ENCODE peak calls at places on chromosomes 7 and 10, in six cellular contexts. O is heart right ventricle; L is AG09319; I is CD4-positive, alpha-beta T cell; S is mesothelial cell of epicardium; R is AG04450. U is an unnamed sample.

GRCh38 chr10:32413513-32413912 is 32.4 kb upstream of the CCDC7 start:
- DNase-seq in O (no peak), I (peak; percentile 0), S (no peak), L (peak; percentile 16), R (peak; percentile 55), U (no peak)

GRCh38 chr7:1862560-1862959 is 192.5 kb downstream of the ELFN1 start:
- DNase-seq in I (no peak), R (no peak), S (no peak), L (no peak), O (no peak), U (no peak)

GRCh38 chr7:34620425-34620824 is 37.6 kb upstream of the NPSR1 start:
- DNase-seq in R (no peak), O (no peak), L (no peak), S (no peak), I (no peak), U (no peak)

GRCh38 chr7:157409149-157409752 is 72.4 kb downstream of the DNAJB6 start:
- DNase-seq in I (no peak), S (no peak), O (peak; percentile 2), L (no peak), R (no peak), U (no peak)

GRCh38 chr10:116849271-116850057 is at the start of gene ENO4:
- DNase-seq in O (peak; percentile 68), R (peak; percentile 51), S (peak; percentile 84), I (no peak), L (peak; percentile 35), U (peak; percentile 77)

GRCh38 chr10:44952779-44953231 is 6.8 kb upstream of the RASSF4 start:
- DNase-seq in L (no peak), I (no peak), O (no peak), R (no peak), S (no peak), U (no peak)

GRCh38 chr7:77498659-77499379 is 38.3 kb upstream of the PTPN12 start:
- DNase-seq in S (no peak), R (no peak), O (no peak), L (no peak), I (no peak), U (no peak)

GRCh38 chr10:70564901-70565351 is 37.6 kb downstream of the PRF1 start:
- DNase-seq in S (no peak), I (no peak), O (no peak), L (no peak), R (no peak), U (no peak)

GRCh38 chr7:116588641-116589594 is 64.1 kb downstream of the CAV1 start:
- DNase-seq in I (no peak), R (no peak), L (no peak), O (no peak), S (no peak), U (no peak)

GRCh38 chr10:5611899-5612680 is 54.3 kb downstream of the ASB13 start:
- DNase-seq in L (no peak), S (no peak), I (no peak), O (no peak), R (no peak), U (no peak)

GRCh38 chr7:12770227-12770975 is 83.0 kb downstream of the ARL4A start:
- DNase-seq in S (no peak), O (no peak), L (no peak), I (no peak), R (no peak), U (no peak)

GRCh38 chr10:127299956-127300689 is 103.7 kb upstream of the INSYN2A start:
- DNase-seq in R (no peak), S (no peak), I (no peak), O (no peak), L (no peak), U (no peak)

GRCh38 chr7:1176891-1177373 is 16.9 kb upstream of the ZFAND2A start:
- DNase-seq in L (no peak), I (peak; percentile 51), S (no peak), O (peak; percentile 69), R (no peak), U (peak; percentile 45)

GRCh38 chr7:28032738-28033380 is 147.7 kb downstream of the JAZF1 start:
- DNase-seq in I (no peak), L (no peak), O (no peak), S (no peak), R (no peak), U (no peak)

GRCh38 chr10:110081914-110082313 is 74.1 kb downstream of the ADD3 start:
- DNase-seq in L (no peak), R (no peak), O (peak; percentile 19), S (no peak), I (no peak), U (no peak)

GRCh38 chr10:92691591-92692084 is 1.9 kb downstream of the HHEX start:
- DNase-seq in O (peak; percentile 58), L (no peak), R (no peak), S (no peak), I (no peak), U (peak; percentile 13)

GRCh38 chr10:67815571-67816059 is 22.4 kb downstream of the DNAJC12 start:
- DNase-seq in S (no peak), L (no peak), R (no peak), I (no peak), O (no peak), U (no peak)

GRCh38 chr7:31493714-31494181 is 20.1 kb upstream of the ITPRID1 start:
- DNase-seq in R (no peak), S (no peak), L (no peak), I (no peak), O (no peak), U (no peak)

GRCh38 chr7:47474937-47475879 is 106.7 kb downstream of the TNS3 start:
- DNase-seq in R (peak; percentile 81), L (peak; percentile 89), S (no peak), O (peak; percentile 81), I (no peak), U (peak; percentile 39)

GRCh38 chr10:28677889-28678686 is 767 bp downstream of the BAMBI start:
- DNase-seq in S (no peak), R (no peak), I (peak; percentile 7), L (no peak), O (peak; percentile 32), U (peak; percentile 23)

GRCh38 chr10:88315746-88316145 is 267.4 kb downstream of the RNLS start:
- DNase-seq in I (no peak), S (no peak), O (no peak), L (no peak), R (no peak), U (no peak)

GRCh38 chr10:88316292-88316861 is 266.7 kb downstream of the RNLS start:
- DNase-seq in O (no peak), I (no peak), S (no peak), L (no peak), R (no peak), U (no peak)

GRCh38 chr10:88319960-88320517 is 263.1 kb downstream of the RNLS start:
- DNase-seq in R (no peak), S (no peak), O (no peak), I (no peak), L (no peak), U (no peak)

GRCh38 chr10:88317099-88317498 is 266.0 kb downstream of the RNLS start:
- DNase-seq in R (no peak), L (no peak), I (no peak), S (no peak), O (no peak), U (no peak)

GRCh38 chr10:88318803-88319202 is 264.3 kb downstream of the RNLS start:
- DNase-seq in R (no peak), O (no peak), L (no peak), I (no peak), S (no peak), U (no peak)
- TF ChIP-seq CTCF in R (no peak), O (peak; percentile 10), L (no peak), I (no peak), S (no peak), U (no peak)

DNA sequence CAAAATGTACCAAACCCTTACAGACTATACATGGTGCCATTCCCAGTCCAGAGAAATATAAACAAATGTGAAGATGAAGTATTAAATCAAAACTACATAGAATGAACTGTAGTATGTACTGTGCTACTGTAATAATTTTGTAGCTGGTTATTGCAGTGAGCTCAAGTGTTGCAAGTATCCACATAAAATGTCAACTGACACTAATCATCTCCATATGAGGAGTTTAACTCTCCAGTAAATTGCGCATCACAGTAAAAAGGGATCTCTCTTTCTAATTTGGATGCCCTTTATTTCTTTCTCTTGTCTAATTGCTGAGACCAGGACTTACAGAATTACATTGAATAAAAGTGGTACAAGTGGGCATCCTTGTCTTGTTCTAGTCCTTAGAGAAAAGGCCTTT is 165.5 kb downstream of the CPED1 start:
- DNase-seq in S (no peak), R (no peak), L (peak; percentile 11), I (no peak), O (no peak), U (no peak)
- TF ChIP-seq CTCF in S (no peak), R (no peak), L (no peak), I (no peak), O (no peak), U (no peak)

GRCh38 chr7:22662031-22662430 is 65.0 kb upstream of the IL6 start:
- DNase-seq in L (no peak), I (no peak), O (no peak), R (no peak), S (no peak), U (no peak)

GRCh38 chr7:22662490-22663145 is 64.4 kb upstream of the IL6 start:
- DNase-seq in O (no peak), S (no peak), L (no peak), R (no peak), I (no peak), U (no peak)

GRCh38 chr7:22659741-22660140 is 67.3 kb upstream of the IL6 start:
- DNase-seq in L (no peak), O (no peak), R (no peak), I (no peak), S (no peak), U (no peak)

GRCh38 chr7:22660293-22660692 is 66.7 kb upstream of the IL6 start:
- DNase-seq in S (no peak), L (no peak), R (no peak), O (no peak), I (no peak), U (no peak)

GRCh38 chr7:22660732-22661131 is 66.3 kb upstream of the IL6 start:
- DNase-seq in S (no peak), O (no peak), R (no peak), L (no peak), I (no peak), U (no peak)
- TF ChIP-seq CTCF in S (no peak), O (no peak), R (no peak), L (no peak), I (no peak), U (peak; percentile 44)

DNA sequence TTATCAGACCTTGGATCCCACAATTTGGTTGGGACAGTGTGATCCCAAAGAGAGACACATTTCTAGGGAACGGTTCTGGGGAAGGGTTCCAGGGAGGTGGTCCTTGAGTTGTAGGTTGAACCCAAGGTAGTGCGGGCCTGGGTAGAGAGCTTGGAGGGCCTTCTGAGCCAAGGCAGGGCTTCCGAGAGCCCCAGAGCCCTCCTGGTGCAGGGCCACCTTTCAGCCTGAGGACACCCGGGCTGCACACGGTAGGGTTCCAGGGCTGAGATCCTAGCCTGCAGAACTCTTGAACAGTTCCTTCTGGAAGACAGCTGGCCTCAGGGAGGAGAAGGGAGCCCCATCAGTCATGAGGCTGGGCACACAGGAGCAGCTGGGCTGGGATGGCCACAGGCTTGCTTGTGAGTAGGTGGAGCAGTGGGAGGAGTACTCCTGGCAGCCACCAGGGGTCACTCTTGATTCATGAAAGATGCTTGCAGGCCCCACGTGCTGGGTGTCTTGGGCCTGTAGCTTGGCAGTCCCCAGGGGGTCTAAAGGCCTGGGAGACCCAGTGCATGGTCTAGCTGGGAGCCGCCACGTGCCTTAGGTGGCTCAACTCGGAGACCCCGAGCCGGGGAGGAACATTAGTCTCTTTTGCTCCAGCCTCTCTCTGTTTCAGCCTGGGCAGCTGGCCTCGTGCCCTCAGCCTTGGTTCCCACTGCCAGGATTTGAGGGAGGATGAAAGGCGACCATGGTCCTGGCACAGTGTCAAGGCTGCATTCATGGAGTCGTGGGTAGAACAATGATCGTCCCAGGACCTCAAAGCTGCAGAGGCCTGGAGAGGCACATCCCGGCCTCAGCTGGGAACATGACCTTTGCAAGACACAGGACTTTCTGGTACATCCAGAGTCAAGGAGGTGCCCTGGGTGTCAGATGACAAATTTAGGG is 381.6 kb downstream of the TYW1 start:
- DNase-seq in L (peak; percentile 11), O (peak; percentile 50), I (peak; percentile 23), R (peak; percentile 29), S (peak; percentile 65), U (peak; percentile 71)
- TF ChIP-seq CTCF in L (peak; percentile 74), O (peak; percentile 80), I (peak; percentile 64), R (peak; percentile 81), S (peak; percentile 94), U (peak; percentile 89)